ENCODE peak calls at places on chromosomes 2 and 18, in four cellular contexts. One of them, this sample, is unnamed.

GRCh38 chr2:216215991-216216390 is 106.8 kb downstream of the XRCC5 start:
- DNase-seq in H1: no peak
- DNase-seq in HepG2: peak
- DNase-seq in GM12878: no peak
- DNase-seq in this sample: no peak

GRCh38 chr18:649341-649740 is 8.1 kb upstream of the TYMS start:
- DNase-seq in H1: no peak
- DNase-seq in HepG2: peak
- DNase-seq in GM12878: no peak
- DNase-seq in this sample: no peak

GRCh38 chr2:48607307-48608014 is 10.2 kb upstream of the GTF2A1L start:
- DNase-seq in H1: no peak
- DNase-seq in HepG2: no peak
- DNase-seq in GM12878: no peak
- DNase-seq in this sample: no peak

GRCh38 chr2:82837588-82838304 is 1621.3 kb downstream of the SUCLG1 start:
- DNase-seq in H1: no peak
- DNase-seq in HepG2: no peak
- DNase-seq in GM12878: no peak
- DNase-seq in this sample: no peak

GRCh38 chr2:160256511-160256910 is 56.4 kb upstream of the ITGB6 start:
- DNase-seq in H1: no peak
- DNase-seq in HepG2: no peak
- DNase-seq in GM12878: no peak
- DNase-seq in this sample: no peak

GRCh38 chr2:88074854-88075292 is 7.2 kb downstream of the SMYD1 start:
- DNase-seq in H1: no peak
- DNase-seq in HepG2: no peak
- DNase-seq in GM12878: no peak
- DNase-seq in this sample: no peak

GRCh38 chr2:2846379-2847130 is 515.5 kb upstream of the MYT1L start:
- DNase-seq in H1: no peak
- DNase-seq in HepG2: no peak
- DNase-seq in GM12878: no peak
- DNase-seq in this sample: peak

GRCh38 chr2:173119069-173119807 is 43.6 kb downstream of the MAP3K20 start:
- DNase-seq in H1: no peak
- DNase-seq in HepG2: no peak
- DNase-seq in GM12878: no peak
- DNase-seq in this sample: no peak

GRCh38 chr18:63272638-63273037 is 46.9 kb downstream of the BCL2 start:
- DNase-seq in H1: no peak
- DNase-seq in HepG2: no peak
- DNase-seq in GM12878: no peak
- DNase-seq in this sample: peak

GRCh38 chr18:63273170-63273925 is 46.2 kb downstream of the BCL2 start:
- DNase-seq in H1: no peak
- DNase-seq in HepG2: no peak
- DNase-seq in GM12878: no peak
- DNase-seq in this sample: peak

GRCh38 chr18:63266888-63267790 is 52.4 kb downstream of the BCL2 start:
- DNase-seq in H1: no peak
- DNase-seq in HepG2: no peak
- DNase-seq in GM12878: no peak
- DNase-seq in this sample: no peak

GRCh38 chr18:63267990-63268721 is 51.4 kb downstream of the BCL2 start:
- DNase-seq in H1: no peak
- DNase-seq in HepG2: no peak
- DNase-seq in GM12878: no peak
- DNase-seq in this sample: no peak

DNA sequence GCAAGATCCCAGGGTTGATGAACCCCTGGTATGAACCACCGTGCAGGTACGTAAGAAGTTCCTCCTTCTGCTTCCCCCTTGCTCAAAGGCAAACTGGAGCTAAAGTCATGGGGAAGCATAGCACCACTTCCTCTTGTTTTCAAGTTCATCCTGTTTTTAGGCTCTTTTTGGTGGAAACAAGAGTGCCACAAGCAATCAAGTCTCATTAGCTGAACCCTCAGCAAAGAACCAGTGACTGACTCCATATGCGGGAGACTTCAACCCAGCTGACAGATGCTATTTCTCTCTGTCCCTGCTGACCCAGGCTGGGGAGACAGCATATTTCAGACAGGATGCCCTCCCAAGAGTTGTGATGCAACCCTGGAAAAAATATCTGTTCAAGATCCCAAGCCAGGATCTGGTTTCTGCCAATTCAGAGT is 47.7 kb downstream of the BCL2 start:
- DNase-seq in H1: no peak
- DNase-seq in HepG2: no peak
- DNase-seq in GM12878: no peak
- DNase-seq in this sample: peak
- TF ChIP-seq TCF12 in H1: no peak
- TF ChIP-seq TCF12 in HepG2: no peak
- TF ChIP-seq TCF12 in GM12878: no peak
- TF ChIP-seq TCF12 in this sample: peak

GRCh38 chr18:6782861-6783260 is 53.3 kb downstream of the ARHGAP28 start:
- DNase-seq in H1: no peak
- DNase-seq in HepG2: no peak
- DNase-seq in GM12878: no peak
- DNase-seq in this sample: no peak

GRCh38 chr18:6778459-6778858 is 48.9 kb downstream of the ARHGAP28 start:
- DNase-seq in H1: no peak
- DNase-seq in HepG2: no peak
- DNase-seq in GM12878: no peak
- DNase-seq in this sample: no peak

GRCh38 chr18:6781846-6782245 is 52.3 kb downstream of the ARHGAP28 start:
- DNase-seq in H1: no peak
- DNase-seq in HepG2: no peak
- DNase-seq in GM12878: no peak
- DNase-seq in this sample: peak

GRCh38 chr18:6777509-6777908 is 48.0 kb downstream of the ARHGAP28 start:
- DNase-seq in H1: no peak
- DNase-seq in HepG2: no peak
- DNase-seq in GM12878: no peak
- DNase-seq in this sample: no peak

DNA sequence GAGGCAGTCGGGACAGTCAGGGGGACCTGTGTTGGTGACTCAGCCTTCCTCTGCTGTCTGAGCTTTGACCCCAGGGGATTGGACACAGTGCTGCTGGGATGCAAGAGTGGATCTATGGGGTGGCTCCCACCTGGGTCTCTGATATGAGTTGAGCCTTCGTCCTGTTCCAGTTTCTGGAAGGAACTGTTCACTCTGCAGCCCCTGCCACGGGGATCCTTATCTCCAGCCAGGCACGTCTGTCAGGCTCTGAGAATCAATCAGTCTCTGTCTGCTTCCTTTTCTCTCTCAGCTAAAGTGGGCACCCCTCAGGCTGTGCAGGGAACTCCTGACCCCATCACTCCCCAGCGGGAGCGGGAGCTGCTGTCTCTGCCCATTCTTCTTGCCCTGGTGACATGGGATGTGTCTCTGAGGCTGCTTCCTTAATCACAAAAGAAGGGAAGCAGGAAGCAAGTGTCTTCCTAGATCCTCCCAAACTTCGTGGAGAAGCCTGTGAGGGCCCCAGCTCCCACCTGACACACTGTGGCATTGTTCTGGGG is 51.7 kb downstream of the ARHGAP28 start:
- DNase-seq in H1: no peak
- DNase-seq in HepG2: no peak
- DNase-seq in GM12878: no peak
- DNase-seq in this sample: peak
- TF ChIP-seq TCF12 in H1: no peak
- TF ChIP-seq TCF12 in HepG2: no peak
- TF ChIP-seq TCF12 in GM12878: no peak
- TF ChIP-seq TCF12 in this sample: no peak

GRCh38 chr2:199015072-199015471 is 442.7 kb downstream of the SATB2 start:
- DNase-seq in H1: no peak
- DNase-seq in HepG2: no peak
- DNase-seq in GM12878: no peak
- DNase-seq in this sample: no peak

GRCh38 chr2:199025146-199025545 is 432.6 kb downstream of the SATB2 start:
- DNase-seq in H1: no peak
- DNase-seq in HepG2: no peak
- DNase-seq in GM12878: no peak
- DNase-seq in this sample: no peak

GRCh38 chr2:199018826-199019225 is 438.9 kb downstream of the SATB2 start:
- DNase-seq in H1: no peak
- DNase-seq in HepG2: no peak
- DNase-seq in GM12878: no peak
- DNase-seq in this sample: no peak

GRCh38 chr2:199024224-199024623 is 433.5 kb downstream of the SATB2 start:
- DNase-seq in H1: no peak
- DNase-seq in HepG2: no peak
- DNase-seq in GM12878: no peak
- DNase-seq in this sample: no peak

DNA sequence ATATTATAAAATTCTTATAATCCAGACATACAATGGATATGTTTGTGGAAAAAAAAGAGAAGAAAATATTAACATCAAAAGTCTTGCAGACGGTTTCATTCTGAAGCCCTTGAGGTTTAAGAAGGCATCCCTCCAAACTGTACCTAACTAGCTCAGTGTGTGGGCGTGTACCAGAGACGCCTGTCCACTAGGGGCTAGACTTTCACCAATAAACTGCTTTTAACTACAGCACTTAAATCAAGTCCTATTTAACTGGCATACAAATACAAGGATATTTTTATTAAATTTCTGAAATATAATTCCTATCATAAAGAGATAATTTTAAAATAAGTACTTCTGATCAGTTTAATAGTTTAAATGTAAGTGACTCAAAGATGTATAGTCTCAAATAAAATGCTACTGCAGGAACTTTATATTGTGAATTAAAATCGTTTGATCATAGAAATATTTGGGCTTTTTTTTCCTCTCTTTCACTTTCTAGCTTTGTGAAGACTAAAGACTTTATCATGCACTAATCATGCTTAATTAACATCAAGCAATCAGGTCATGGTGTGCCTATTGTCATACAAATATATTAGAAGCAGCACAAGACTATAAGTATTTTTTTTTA is 437.7 kb downstream of the SATB2 start:
- DNase-seq in H1: no peak
- DNase-seq in HepG2: peak
- DNase-seq in GM12878: no peak
- DNase-seq in this sample: peak
- TF ChIP-seq TCF12 in H1: no peak
- TF ChIP-seq TCF12 in HepG2: no peak
- TF ChIP-seq TCF12 in GM12878: no peak
- TF ChIP-seq TCF12 in this sample: no peak

GRCh38 chr2:47076586-47077441 is 78.3 kb downstream of the STPG4 start:
- DNase-seq in H1: no peak
- DNase-seq in HepG2: peak
- DNase-seq in GM12878: no peak
- DNase-seq in this sample: peak
- TF ChIP-seq TCF12 in H1: no peak
- TF ChIP-seq TCF12 in HepG2: peak
- TF ChIP-seq TCF12 in GM12878: no peak
- TF ChIP-seq TCF12 in this sample: peak

DNA sequence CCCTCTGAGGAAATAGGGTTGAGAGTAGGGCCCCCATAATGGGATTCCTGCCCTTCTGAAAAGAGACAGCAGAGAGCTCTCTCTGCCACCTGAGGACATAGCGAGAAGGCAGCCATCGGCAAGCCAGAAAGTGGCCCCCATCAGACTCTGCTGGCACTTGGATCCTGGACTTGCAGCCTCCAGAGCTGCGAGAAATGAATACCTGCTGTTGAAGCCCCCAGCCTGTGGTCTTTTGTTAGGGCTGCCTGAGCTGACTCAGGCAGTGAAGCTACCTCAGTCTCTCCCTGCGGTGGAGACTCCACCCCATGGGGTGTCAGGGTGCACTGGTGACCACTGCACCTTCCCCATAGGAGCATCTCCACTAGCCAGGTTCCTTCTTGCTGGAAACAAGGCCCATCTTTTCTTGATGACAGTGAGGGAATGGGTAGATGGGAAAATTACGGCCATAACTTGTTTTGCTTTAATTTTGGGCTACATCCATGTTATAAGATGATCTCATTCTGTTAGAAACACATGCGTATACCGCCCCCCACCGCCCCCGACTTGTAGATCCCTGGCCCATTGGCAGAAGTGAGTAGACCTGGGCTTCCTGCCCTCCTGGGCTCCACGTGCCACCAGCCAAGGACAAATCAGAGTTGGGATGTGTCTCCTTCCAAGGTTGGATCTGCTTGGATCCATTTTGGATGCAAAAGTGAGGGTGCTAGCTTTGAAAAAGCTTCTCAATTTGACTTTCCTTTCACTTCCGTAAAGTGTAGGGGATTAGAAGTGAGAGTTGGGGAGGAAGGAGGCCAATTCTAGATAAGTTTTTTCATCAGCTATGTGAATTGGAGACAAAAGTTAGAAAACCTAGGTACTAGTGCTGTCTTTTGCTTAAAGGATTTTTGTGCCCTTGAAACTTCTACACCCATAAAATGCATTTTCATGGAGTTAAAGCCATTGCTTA is 42.9 kb downstream of the NCK2 start:
- DNase-seq in H1: no peak
- DNase-seq in HepG2: no peak
- DNase-seq in GM12878: no peak
- DNase-seq in this sample: no peak
- TF ChIP-seq TCF12 in H1: no peak
- TF ChIP-seq TCF12 in HepG2: no peak
- TF ChIP-seq TCF12 in GM12878: no peak
- TF ChIP-seq TCF12 in this sample: no peak

GRCh38 chr2:65831528-65831927 is 399.1 kb upstream of the SPRED2 start:
- DNase-seq in H1: no peak
- DNase-seq in HepG2: no peak
- DNase-seq in GM12878: no peak
- DNase-seq in this sample: no peak

GRCh38 chr2:65834062-65834461 is 401.7 kb upstream of the SPRED2 start:
- DNase-seq in H1: peak
- DNase-seq in HepG2: no peak
- DNase-seq in GM12878: no peak
- DNase-seq in this sample: no peak

GRCh38 chr2:65835975-65836549 is 403.7 kb upstream of the SPRED2 start:
- DNase-seq in H1: no peak
- DNase-seq in HepG2: no peak
- DNase-seq in GM12878: no peak
- DNase-seq in this sample: no peak

GRCh38 chr2:65834657-65835056 is 402.3 kb upstream of the SPRED2 start:
- DNase-seq in H1: no peak
- DNase-seq in HepG2: no peak
- DNase-seq in GM12878: no peak
- DNase-seq in this sample: no peak

DNA sequence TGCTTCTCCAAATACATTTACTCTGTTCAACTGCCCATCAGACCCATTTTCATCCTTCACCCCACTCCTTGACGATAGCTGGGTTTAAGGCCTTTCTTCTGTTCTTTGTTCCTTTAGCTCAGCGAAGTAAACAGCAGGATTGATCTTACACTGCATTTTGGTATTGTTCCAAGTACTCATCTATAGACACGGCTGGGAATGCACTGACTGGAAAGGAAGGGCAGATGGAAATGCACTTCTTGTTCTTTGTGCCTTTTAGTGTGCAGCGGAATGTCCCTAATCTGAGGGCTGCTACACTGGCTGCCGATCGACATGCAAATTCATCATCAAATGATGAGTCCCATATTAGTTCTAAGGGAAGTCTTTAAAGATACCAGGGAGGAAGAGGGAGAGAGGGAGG is 402.7 kb upstream of the SPRED2 start:
- DNase-seq in H1: no peak
- DNase-seq in HepG2: no peak
- DNase-seq in GM12878: no peak
- DNase-seq in this sample: no peak
- TF ChIP-seq TCF12 in H1: no peak
- TF ChIP-seq TCF12 in HepG2: no peak
- TF ChIP-seq TCF12 in GM12878: no peak
- TF ChIP-seq TCF12 in this sample: no peak

This sample was measured in SK-N-SH.